ENCODE peak calls at places on chromosomes 7 and 10, in four cellular contexts. One of them, this sample, is unnamed.

GRCh38 chr10:5684318-5684970 is at the start of gene TASOR2:
- DNase-seq in thoracic aorta: peak; percentile 82
- DNase-seq in neuronal stem cell: peak; percentile 93
- DNase-seq in left ventricle myocardium inferior: peak; percentile 99
- DNase-seq in this sample: peak; percentile 98

GRCh38 chr10:69571618-69572158 is 1.5 kb downstream of the NEUROG3 start:
- DNase-seq in left ventricle myocardium inferior: no peak
- DNase-seq in neuronal stem cell: no peak
- DNase-seq in thoracic aorta: no peak
- DNase-seq in this sample: peak; percentile 18

GRCh38 chr7:120273476-120273975 is 551 bp downstream of the KCND2 start:
- DNase-seq in left ventricle myocardium inferior: peak; percentile 12
- DNase-seq in neuronal stem cell: peak; percentile 45
- DNase-seq in thoracic aorta: no peak
- DNase-seq in this sample: no peak

GRCh38 chr7:45082031-45082830 is 6.5 kb downstream of the NACAD start:
- DNase-seq in neuronal stem cell: no peak
- DNase-seq in thoracic aorta: no peak
- DNase-seq in left ventricle myocardium inferior: no peak
- DNase-seq in this sample: no peak

GRCh38 chr7:91554893-91555292 is 290.7 kb downstream of the FZD1 start:
- DNase-seq in neuronal stem cell: no peak
- DNase-seq in thoracic aorta: no peak
- DNase-seq in left ventricle myocardium inferior: no peak
- DNase-seq in this sample: no peak

GRCh38 chr10:8026349-8027259 is 27.9 kb upstream of the GATA3 start:
- DNase-seq in thoracic aorta: no peak
- DNase-seq in neuronal stem cell: no peak
- DNase-seq in left ventricle myocardium inferior: no peak
- DNase-seq in this sample: peak; percentile 21

GRCh38 chr7:142607351-142607750 is 141.9 kb upstream of the PRSS1 start:
- DNase-seq in thoracic aorta: no peak
- DNase-seq in left ventricle myocardium inferior: no peak
- DNase-seq in neuronal stem cell: no peak
- DNase-seq in this sample: no peak

GRCh38 chr10:30013684-30014246 is 45.6 kb downstream of the JCAD start:
- DNase-seq in thoracic aorta: no peak
- DNase-seq in neuronal stem cell: no peak
- DNase-seq in left ventricle myocardium inferior: peak; percentile 76
- DNase-seq in this sample: no peak

GRCh38 chr10:63582686-63583085 is 61.5 kb downstream of the REEP3 start:
- DNase-seq in left ventricle myocardium inferior: no peak
- DNase-seq in thoracic aorta: no peak
- DNase-seq in neuronal stem cell: no peak
- DNase-seq in this sample: no peak

GRCh38 chr7:93933190-93933589 is 11.7 kb downstream of the GNG11 start:
- DNase-seq in left ventricle myocardium inferior: no peak
- DNase-seq in neuronal stem cell: no peak
- DNase-seq in thoracic aorta: no peak
- DNase-seq in this sample: no peak

GRCh38 chr10:133324198-133324792 is 12.4 kb downstream of the CALY start:
- DNase-seq in left ventricle myocardium inferior: peak; percentile 52
- DNase-seq in neuronal stem cell: no peak
- DNase-seq in thoracic aorta: no peak
- DNase-seq in this sample: no peak

GRCh38 chr7:29071203-29071804 is 75.0 kb downstream of the CPVL start:
- DNase-seq in left ventricle myocardium inferior: no peak
- DNase-seq in thoracic aorta: no peak
- DNase-seq in neuronal stem cell: no peak
- DNase-seq in this sample: no peak

GRCh38 chr10:99733366-99733765 is 1.3 kb downstream of the CUTC start:
- DNase-seq in neuronal stem cell: no peak
- DNase-seq in thoracic aorta: no peak
- DNase-seq in left ventricle myocardium inferior: no peak
- DNase-seq in this sample: no peak

GRCh38 chr10:34889004-34889869 is 74.1 kb upstream of the PARD3 start:
- DNase-seq in left ventricle myocardium inferior: no peak
- DNase-seq in neuronal stem cell: no peak
- DNase-seq in thoracic aorta: no peak
- DNase-seq in this sample: no peak

GRCh38 chr10:51020175-51020574 is 54.1 kb upstream of the PRKG1 start:
- DNase-seq in left ventricle myocardium inferior: no peak
- DNase-seq in thoracic aorta: no peak
- DNase-seq in neuronal stem cell: no peak
- DNase-seq in this sample: no peak

GRCh38 chr10:4633186-4633585 is 192.8 kb upstream of the AKR1E2 start:
- DNase-seq in left ventricle myocardium inferior: no peak
- DNase-seq in neuronal stem cell: no peak
- DNase-seq in thoracic aorta: no peak
- DNase-seq in this sample: no peak

GRCh38 chr7:2256306-2257045 is 14.4 kb downstream of the NUDT1 start:
- DNase-seq in thoracic aorta: no peak
- DNase-seq in left ventricle myocardium inferior: no peak
- DNase-seq in neuronal stem cell: no peak
- DNase-seq in this sample: no peak

GRCh38 chr10:112446855-112447691 is at the start of the genes VTI1A and ZDHHC6:
- DNase-seq in neuronal stem cell: peak; percentile 83
- DNase-seq in left ventricle myocardium inferior: peak; percentile 84
- DNase-seq in thoracic aorta: peak; percentile 49
- DNase-seq in this sample: peak; percentile 91

GRCh38 chr7:20188551-20188950 is 28.6 kb downstream of the MACC1 start:
- DNase-seq in thoracic aorta: no peak
- DNase-seq in left ventricle myocardium inferior: no peak
- DNase-seq in neuronal stem cell: no peak
- DNase-seq in this sample: no peak

GRCh38 chr7:105594034-105594433 is 12.7 kb upstream of the EFCAB10 start:
- DNase-seq in thoracic aorta: no peak
- DNase-seq in neuronal stem cell: no peak
- DNase-seq in left ventricle myocardium inferior: no peak
- DNase-seq in this sample: no peak

GRCh38 chr7:1923409-1924053 is 253.5 kb downstream of the ELFN1 start:
- DNase-seq in thoracic aorta: no peak
- DNase-seq in neuronal stem cell: no peak
- DNase-seq in left ventricle myocardium inferior: no peak
- DNase-seq in this sample: no peak

GRCh38 chr7:110065112-110065511 is 1025.8 kb upstream of the LRRN3 start:
- DNase-seq in thoracic aorta: no peak
- DNase-seq in left ventricle myocardium inferior: no peak
- DNase-seq in neuronal stem cell: no peak
- DNase-seq in this sample: no peak

GRCh38 chr10:50216894-50217293 is 34.4 kb downstream of the ASAH2 start:
- DNase-seq in left ventricle myocardium inferior: no peak
- DNase-seq in thoracic aorta: no peak
- DNase-seq in neuronal stem cell: peak; percentile 24
- DNase-seq in this sample: no peak

GRCh38 chr7:149837620-149838223 is 453 bp upstream of the ZNF862 start:
- DNase-seq in thoracic aorta: no peak
- DNase-seq in neuronal stem cell: no peak
- DNase-seq in left ventricle myocardium inferior: no peak
- DNase-seq in this sample: no peak

GRCh38 chr10:77801474-77802238 is 124.9 kb downstream of the DLG5 start:
- DNase-seq in thoracic aorta: no peak
- DNase-seq in neuronal stem cell: no peak
- DNase-seq in left ventricle myocardium inferior: no peak
- DNase-seq in this sample: no peak

GRCh38 chr10:113335603-113336002 is 217.2 kb upstream of the HABP2 start:
- DNase-seq in thoracic aorta: no peak
- DNase-seq in neuronal stem cell: no peak
- DNase-seq in left ventricle myocardium inferior: no peak
- DNase-seq in this sample: no peak

GRCh38 chr10:70699659-70700174 is 27.4 kb downstream of the ADAMTS14 start:
- DNase-seq in thoracic aorta: no peak
- DNase-seq in neuronal stem cell: no peak
- DNase-seq in left ventricle myocardium inferior: no peak
- DNase-seq in this sample: no peak

GRCh38 chr7:98251251-98251843 is 685 bp downstream of the TECPR1 start:
- DNase-seq in thoracic aorta: no peak
- DNase-seq in left ventricle myocardium inferior: no peak
- DNase-seq in neuronal stem cell: no peak
- DNase-seq in this sample: no peak

GRCh38 chr7:151427705-151428392 is 12.1 kb downstream of the CRYGN start:
- DNase-seq in neuronal stem cell: no peak
- DNase-seq in left ventricle myocardium inferior: no peak
- DNase-seq in thoracic aorta: no peak
- DNase-seq in this sample: no peak

GRCh38 chr10:101031796-101032636 is 982 bp downstream of the SFXN3 start:
- DNase-seq in left ventricle myocardium inferior: peak; percentile 87
- DNase-seq in thoracic aorta: peak; percentile 44
- DNase-seq in neuronal stem cell: no peak
- DNase-seq in this sample: peak; percentile 54

GRCh38 chr10:101030492-101031127 is 319 bp downstream of the PDZD7 start:
- DNase-seq in left ventricle myocardium inferior: no peak
- DNase-seq in neuronal stem cell: no peak
- DNase-seq in thoracic aorta: no peak
- DNase-seq in this sample: no peak

GRCh38 chr10:101031128-101031795 is at the start of the genes PDZD7 and SFXN3:
- DNase-seq in left ventricle myocardium inferior: peak; percentile 99
- DNase-seq in thoracic aorta: peak; percentile 76
- DNase-seq in neuronal stem cell: peak; percentile 82
- DNase-seq in this sample: peak; percentile 80

GRCh38 chr10:101035314-101035713 is 4.3 kb downstream of the SFXN3 start:
- DNase-seq in neuronal stem cell: no peak
- DNase-seq in thoracic aorta: no peak
- DNase-seq in left ventricle myocardium inferior: no peak
- DNase-seq in this sample: no peak

DNA sequence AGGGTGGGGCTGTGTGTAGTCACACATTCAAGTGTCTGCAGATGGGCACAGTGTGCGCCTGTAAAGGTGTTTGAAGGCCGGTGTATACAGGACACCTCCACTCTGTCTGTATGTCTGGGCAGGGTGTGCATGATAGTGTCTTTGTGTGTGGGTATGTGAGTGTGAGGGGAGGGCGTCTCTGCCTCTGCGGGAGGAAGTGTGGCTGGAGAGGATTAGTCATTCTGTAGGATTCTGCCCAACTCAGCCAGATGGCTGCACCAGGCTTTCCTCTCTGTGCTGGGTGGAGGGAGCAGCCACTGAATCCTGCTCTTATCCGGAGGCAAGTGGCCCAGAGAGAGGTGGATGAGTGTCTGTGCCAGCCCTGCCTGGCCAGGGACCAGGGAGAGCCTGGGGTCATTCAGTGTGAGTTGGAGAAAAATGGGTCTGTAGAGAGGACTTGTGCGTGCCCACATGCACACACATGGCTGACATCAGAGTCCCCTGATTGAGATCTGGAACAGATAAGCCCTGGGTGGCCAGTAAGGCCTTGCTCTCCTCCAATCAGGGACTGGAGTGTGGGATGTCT is 1.7 kb downstream of the SFXN3 start:
- DNase-seq in neuronal stem cell: no peak
- DNase-seq in thoracic aorta: peak; percentile 51
- DNase-seq in left ventricle myocardium inferior: peak; percentile 57
- DNase-seq in this sample: peak; percentile 87
- H3K4me3 ChIP-seq in neuronal stem cell: peak overlapping the region; percentile 39
- H3K4me3 ChIP-seq in thoracic aorta: peak overlapping the region; percentile 82
- H3K4me3 ChIP-seq in left ventricle myocardium inferior: peak overlapping the region; percentile 94
- H3K4me3 ChIP-seq in this sample: peak overlapping the region; percentile 92

DNA sequence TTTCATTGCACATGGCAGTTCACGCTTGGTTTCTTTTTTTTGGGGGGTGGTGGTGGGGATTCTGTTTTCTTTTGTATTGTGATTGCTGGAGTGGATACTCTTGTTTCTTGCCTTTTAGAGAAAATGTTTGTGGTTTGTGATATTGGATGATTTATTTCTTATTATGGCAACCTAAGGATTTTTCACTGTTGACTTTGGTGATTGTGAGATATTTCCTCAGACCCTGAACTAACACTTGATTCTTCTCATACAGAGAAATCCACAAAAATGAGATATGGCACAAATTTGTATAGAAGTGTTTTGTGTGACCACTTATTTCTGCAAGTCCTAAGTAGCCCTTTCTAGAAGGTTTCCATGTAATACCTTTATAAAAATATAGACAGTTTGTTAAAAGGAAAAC is 871.1 kb downstream of the LRMDA start:
- DNase-seq in thoracic aorta: no peak
- DNase-seq in neuronal stem cell: no peak
- DNase-seq in left ventricle myocardium inferior: no peak
- DNase-seq in this sample: no peak
- H3K4me1 ChIP-seq in thoracic aorta: peaks cover 2% of the 10 kb centered on the region
- H3K4me1 ChIP-seq in neuronal stem cell: peaks cover 14% of the 10 kb centered on the region
- H3K4me1 ChIP-seq in left ventricle myocardium inferior: peaks cover 30% of the 10 kb centered on the region
- H3K4me1 ChIP-seq in this sample: no peaks in the 10 kb centered on the region

GRCh38 chr7:22561356-22561755 is 61.4 kb upstream of the STEAP1B start:
- DNase-seq in thoracic aorta: peak; percentile 57
- DNase-seq in neuronal stem cell: peak; percentile 42
- DNase-seq in left ventricle myocardium inferior: peak; percentile 75
- DNase-seq in this sample: peak; percentile 44
- H3K4me3 ChIP-seq in thoracic aorta: peak overlapping the region; percentile 38
- H3K4me3 ChIP-seq in neuronal stem cell: no peak overlapping the region
- H3K4me3 ChIP-seq in left ventricle myocardium inferior: peak overlapping the region; percentile 40
- H3K4me3 ChIP-seq in this sample: no peak overlapping the region

DNA sequence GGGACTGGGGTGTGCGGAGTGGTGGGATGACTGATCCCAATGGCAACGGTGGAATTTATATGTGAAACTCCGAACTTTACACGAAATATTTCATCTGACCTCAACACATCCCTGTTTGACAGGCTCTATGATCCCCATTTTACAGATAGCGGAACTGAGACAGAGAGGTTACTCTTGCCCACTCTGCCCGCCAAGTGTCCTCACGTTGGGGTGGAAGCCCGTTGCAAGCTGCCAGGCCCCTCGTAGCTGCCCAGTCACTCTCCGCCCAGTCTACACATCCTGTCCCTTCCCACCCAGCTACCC is 397 bp upstream of the NFE2L3 start:
- DNase-seq in thoracic aorta: no peak
- DNase-seq in left ventricle myocardium inferior: no peak
- DNase-seq in neuronal stem cell: no peak
- DNase-seq in this sample: no peak
- H3K4me1 ChIP-seq in thoracic aorta: peaks cover 4% of the 10 kb centered on the region
- H3K4me1 ChIP-seq in left ventricle myocardium inferior: peaks cover 26% of the 10 kb centered on the region
- H3K4me1 ChIP-seq in neuronal stem cell: peaks cover 11% of the 10 kb centered on the region
- H3K4me1 ChIP-seq in this sample: no peaks in the 10 kb centered on the region

GRCh38 chr10:72257051-72257892 is 16.5 kb upstream of the DDIT4 start:
- DNase-seq in neuronal stem cell: no peak
- DNase-seq in thoracic aorta: no peak
- DNase-seq in left ventricle myocardium inferior: peak; percentile 47
- DNase-seq in this sample: no peak
- H3K4me3 ChIP-seq in neuronal stem cell: no peak overlapping the region
- H3K4me3 ChIP-seq in thoracic aorta: no peak overlapping the region
- H3K4me3 ChIP-seq in left ventricle myocardium inferior: no peak overlapping the region
- H3K4me3 ChIP-seq in this sample: no peak overlapping the region

DNA sequence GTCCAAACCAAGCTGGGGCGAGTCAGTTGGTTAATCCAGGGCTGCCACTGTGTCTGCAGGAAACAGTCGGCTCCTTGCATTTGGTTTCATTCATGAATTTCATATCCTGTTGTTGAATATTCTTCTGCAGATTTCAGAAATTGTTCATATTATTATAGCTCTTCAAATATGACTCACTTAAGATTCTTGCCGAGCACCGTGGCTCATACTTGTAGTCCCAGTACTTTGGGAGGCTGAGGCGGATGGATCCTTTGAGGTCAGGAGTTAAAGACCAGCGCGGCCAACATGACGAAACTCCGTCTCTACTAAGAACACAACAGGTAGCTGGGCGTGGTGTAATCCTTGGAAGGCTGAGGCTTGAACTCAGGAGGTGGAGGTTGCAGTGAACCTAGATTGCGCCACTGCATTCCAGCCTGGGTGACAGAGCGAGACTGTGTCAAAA is 24.0 kb downstream of the PFKP start:
- DNase-seq in thoracic aorta: no peak
- DNase-seq in left ventricle myocardium inferior: no peak
- DNase-seq in neuronal stem cell: no peak
- DNase-seq in this sample: no peak
- H3K4me1 ChIP-seq in thoracic aorta: peaks cover 31% of the 10 kb centered on the region
- H3K4me1 ChIP-seq in left ventricle myocardium inferior: peaks cover 56% of the 10 kb centered on the region
- H3K4me1 ChIP-seq in neuronal stem cell: peaks cover 9% of the 10 kb centered on the region
- H3K4me1 ChIP-seq in this sample: peaks cover 35% of the 10 kb centered on the region

This sample was measured in ascending aorta.